ENCODE peak calls at places on chromosomes 6 and 20, in four cellular contexts. U is fibroblast of lung, T is pancreas, R is stomach. V is an unnamed sample.

GRCh38 chr6:158441639-158442308 is 118.1 kb upstream of the TMEM181 start:
- DNase-seq in U (peak; percentile 53), T (no peak), R (no peak), V (peak; percentile 21)

GRCh38 chr6:159487636-159488035 is 205.4 kb downstream of the SOD2 start:
- DNase-seq in U (peak; percentile 18), T (no peak), R (no peak), V (peak; percentile 36)

GRCh38 chr6:44917430-44917829 is 410.7 kb upstream of the RUNX2 start:
- DNase-seq in U (no peak), T (no peak), R (no peak), V (peak; percentile 4)

GRCh38 chr6:143698759-143699750 is 21.3 kb downstream of the PHACTR2 start:
- DNase-seq in U (no peak), T (no peak), R (no peak), V (no peak)

GRCh38 chr20:38369387-38369786 is 23.1 kb downstream of the LBP start:
- DNase-seq in U (no peak), T (no peak), R (no peak), V (no peak)

GRCh38 chr6:4336778-4337442 is 201.5 kb upstream of the ECI2 start:
- DNase-seq in U (no peak), T (no peak), R (no peak), V (no peak)

GRCh38 chr6:116568111-116568510 is 3.2 kb upstream of the RWDD1 start:
- DNase-seq in U (no peak), T (no peak), R (no peak), V (peak; percentile 64)

GRCh38 chr6:132858750-132859149 is 44.4 kb downstream of the RPS12 start:
- DNase-seq in U (no peak), T (no peak), R (no peak), V (peak; percentile 14)

GRCh38 chr6:111715321-111715720 is 109.6 kb upstream of the TRAF3IP2 start:
- DNase-seq in U (no peak), T (no peak), R (no peak), V (no peak)

GRCh38 chr20:51366155-51366886 is 176.2 kb downstream of the NFATC2 start:
- DNase-seq in U (peak; percentile 100), T (no peak), R (peak; percentile 39), V (peak; percentile 99)

GRCh38 chr20:33803921-33804337 is 7.2 kb upstream of the CHMP4B start:
- DNase-seq in U (peak; percentile 83), T (no peak), R (no peak), V (peak; percentile 69)

GRCh38 chr6:147759088-147759487 is 250.6 kb downstream of the SAMD5 start:
- DNase-seq in U (no peak), T (no peak), R (no peak), V (no peak)

GRCh38 chr6:16799279-16800193 is 38.3 kb upstream of the ATXN1 start:
- DNase-seq in U (peak; percentile 36), T (no peak), R (no peak), V (peak; percentile 62)

GRCh38 chr6:33547499-33547898 is 32.6 kb downstream of the BAK1 start:
- DNase-seq in U (no peak), T (no peak), R (no peak), V (no peak)

GRCh38 chr6:35562060-35562459 is 49.4 kb upstream of the TULP1 start:
- DNase-seq in U (peak; percentile 52), T (no peak), R (no peak), V (peak; percentile 43)

GRCh38 chr6:109790131-109790530 is 99.0 kb downstream of the FIG4 start:
- DNase-seq in U (peak; percentile 87), T (no peak), R (no peak), V (peak; percentile 78)

GRCh38 chr6:30483677-30484279 is 5.5 kb upstream of the HLA-E start:
- DNase-seq in U (peak; percentile 51), T (no peak), R (no peak), V (peak; percentile 83)
- TF ChIP-seq CTCF in U (peak; percentile 57), T (peak; percentile 37), R (no peak), V (peak; percentile 40)

GRCh38 chr6:11973238-11973637 is 38.9 kb upstream of the HIVEP1 start:
- DNase-seq in U (no peak), T (no peak), R (no peak), V (no peak)

GRCh38 chr6:11976489-11976888 is 35.6 kb upstream of the HIVEP1 start:
- DNase-seq in U (no peak), T (no peak), R (no peak), V (no peak)

GRCh38 chr6:11977193-11977592 is 34.9 kb upstream of the HIVEP1 start:
- DNase-seq in U (no peak), T (no peak), R (no peak), V (no peak)

GRCh38 chr6:11974089-11974488 is 38.0 kb upstream of the HIVEP1 start:
- DNase-seq in U (peak; percentile 83), T (no peak), R (no peak), V (no peak)

GRCh38 chr6:11975353-11975977 is 36.6 kb upstream of the HIVEP1 start:
- DNase-seq in U (no peak), T (peak; percentile 37), R (peak; percentile 28), V (no peak)
- H3K4me3 ChIP-seq in U (no peak overlapping the region), T (no peak overlapping the region), R (no peak overlapping the region), V (no peak overlapping the region)

DNA sequence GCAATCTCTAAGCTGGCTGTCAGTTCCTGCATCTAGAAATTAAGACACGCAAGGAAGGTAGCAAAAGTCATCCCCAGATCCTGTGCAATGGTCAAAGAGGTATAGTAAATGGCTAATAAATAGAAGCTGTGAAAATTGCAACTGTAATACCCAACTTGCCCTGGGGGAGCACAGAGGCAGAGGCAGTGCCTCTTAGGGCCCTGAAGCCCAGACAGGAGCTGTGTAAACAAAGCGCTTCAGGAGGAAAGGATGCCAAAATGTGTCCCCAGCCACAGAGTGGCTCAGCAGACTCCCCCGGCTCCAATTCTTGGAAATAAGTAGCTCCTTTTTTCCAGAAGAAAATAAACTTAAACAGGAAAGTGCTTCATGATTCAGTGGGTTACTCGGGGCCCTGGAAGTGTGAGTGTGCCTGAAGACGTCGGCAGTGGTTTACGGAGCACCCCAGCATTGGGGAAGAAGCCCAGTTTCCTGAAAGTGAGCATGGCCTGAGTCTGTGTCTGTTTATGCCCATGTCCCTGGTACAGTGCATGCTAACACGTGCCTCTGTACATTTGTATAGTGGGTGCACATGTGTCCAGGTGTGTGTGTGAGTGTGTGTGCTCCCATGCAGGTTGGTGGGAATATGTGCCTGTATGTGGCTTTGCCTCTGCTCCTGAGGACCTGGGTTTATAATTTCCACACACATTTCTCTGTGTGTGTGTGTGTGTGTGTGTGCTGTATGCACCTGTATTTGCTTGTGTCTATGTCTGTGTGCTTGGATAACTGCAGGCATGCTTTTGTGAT is 246.7 kb downstream of the MAFB start:
- DNase-seq in U (no peak), T (no peak), R (no peak), V (no peak)
- TF ChIP-seq CTCF in U (peak; percentile 39), T (no peak), R (no peak), V (no peak)

GRCh38 chr6:101404767-101405166 is 11.3 kb downstream of the GRIK2 start:
- DNase-seq in U (no peak), T (no peak), R (no peak), V (no peak)

GRCh38 chr6:101400341-101400740 is 6.8 kb downstream of the GRIK2 start:
- DNase-seq in U (no peak), T (no peak), R (no peak), V (no peak)

GRCh38 chr6:101402618-101403002 is 9.1 kb downstream of the GRIK2 start:
- DNase-seq in U (no peak), T (no peak), R (no peak), V (peak; percentile 19)

GRCh38 chr6:101401792-101402617 is 8.5 kb downstream of the GRIK2 start:
- DNase-seq in U (peak; percentile 20), T (no peak), R (no peak), V (peak; percentile 24)

GRCh38 chr6:101403566-101403965 is 10.1 kb downstream of the GRIK2 start:
- DNase-seq in U (no peak), T (no peak), R (no peak), V (no peak)
- H3K4me3 ChIP-seq in U (no peak overlapping the region), T (no peak overlapping the region), R (no peak overlapping the region), V (no peak overlapping the region)

GRCh38 chr6:46218457-46218856 is 47.7 kb upstream of the ENPP5 start:
- DNase-seq in U (no peak), T (no peak), R (no peak), V (no peak)

GRCh38 chr6:46219661-46220060 is 48.9 kb upstream of the ENPP5 start:
- DNase-seq in U (no peak), T (no peak), R (no peak), V (no peak)

GRCh38 chr6:46222286-46222685 is 51.5 kb upstream of the ENPP5 start:
- DNase-seq in U (no peak), T (no peak), R (no peak), V (no peak)

GRCh38 chr6:46220351-46221220 is 49.8 kb upstream of the ENPP5 start:
- DNase-seq in U (no peak), T (no peak), R (no peak), V (no peak)

DNA sequence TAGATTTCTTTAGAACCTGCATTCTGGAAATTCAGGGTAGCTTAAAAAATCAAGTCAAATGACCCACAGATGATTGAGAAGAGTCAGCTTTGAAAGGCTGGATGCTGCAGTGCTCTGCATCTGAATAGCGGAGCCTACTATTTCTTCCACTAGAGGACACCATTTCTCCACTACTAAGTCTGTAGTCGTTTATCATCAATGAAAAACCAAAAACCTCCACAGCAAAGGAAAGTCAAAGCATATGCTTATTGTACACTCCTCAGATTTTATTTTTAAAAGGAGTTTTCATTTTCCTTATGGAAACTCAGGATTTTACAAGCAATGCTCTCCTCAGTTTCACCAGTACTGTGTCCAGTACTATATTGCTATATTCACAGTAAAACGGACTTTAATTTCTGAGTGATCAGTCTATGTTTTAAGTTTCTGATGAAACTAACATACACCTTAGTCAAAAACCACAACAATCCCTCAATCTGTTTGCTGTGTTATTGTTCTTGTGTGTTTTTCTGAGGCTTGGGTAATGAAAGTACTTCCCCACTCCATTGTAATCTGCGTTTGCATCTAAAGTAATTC is 50.5 kb upstream of the ENPP5 start:
- DNase-seq in U (peak; percentile 19), T (no peak), R (no peak), V (peak; percentile 64)
- TF ChIP-seq CTCF in U (peak; percentile 92), T (peak; percentile 71), R (peak; percentile 61), V (peak; percentile 90)

DNA sequence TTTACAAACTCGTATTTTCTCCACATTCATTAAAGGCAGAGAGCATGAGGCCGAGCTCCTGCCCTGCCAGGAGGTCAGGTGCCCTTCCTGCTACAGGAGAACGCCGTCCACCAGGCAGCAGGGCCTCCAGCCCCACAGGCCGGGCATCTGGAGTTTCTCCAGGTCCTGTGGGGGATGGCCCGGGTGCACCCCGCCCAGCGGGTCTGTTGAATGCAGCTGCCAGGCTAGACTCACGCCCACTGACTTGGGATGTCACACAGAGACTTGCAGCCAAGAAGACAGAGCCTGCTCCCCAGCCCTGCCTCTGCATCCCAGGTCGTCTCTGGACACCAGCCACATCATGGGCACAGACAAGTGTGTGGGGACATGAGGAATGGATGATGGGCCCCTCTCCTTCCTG is 376.4 kb downstream of the CDH4 start:
- DNase-seq in U (no peak), T (no peak), R (no peak), V (no peak)
- H3K4me3 ChIP-seq in U (no peak overlapping the region), T (no peak overlapping the region), R (no peak overlapping the region), V (no peak overlapping the region)

GRCh38 chr6:170165085-170165484 is 125.8 kb downstream of the DLL1 start:
- DNase-seq in U (no peak), T (no peak), R (no peak), V (no peak)
- TF ChIP-seq CTCF in U (no peak), T (no peak), R (no peak), V (no peak)

GRCh38 chr6:99613705-99614429 is 7.2 kb downstream of the PRDM13 start:
- DNase-seq in U (no peak), T (no peak), R (no peak), V (no peak)
- H3K4me3 ChIP-seq in U (peak overlapping the region; percentile 32), T (peak overlapping the region; percentile 14), R (peak overlapping the region; percentile 47), V (no peak overlapping the region)

GRCh38 chr6:37583261-37583660 is 83.6 kb upstream of the CCDC167 start:
- DNase-seq in U (no peak), T (no peak), R (no peak), V (no peak)
- TF ChIP-seq CTCF in U (no peak), T (no peak), R (no peak), V (no peak)

V was measured in foreskin fibroblast.